ENCODE peak calls at places on chromosomes 1 and 21, in four cellular contexts. One of them, this sample, is unnamed.

GRCh38 chr1:201396859-201397464 is 2.2 kb downstream of the LAD1 start:
- DNase-seq in H1: no peak
- DNase-seq in K562: no peak
- DNase-seq in HepG2: peak
- DNase-seq in this sample: peak

GRCh38 chr1:44294588-44295007 is 60.5 kb downstream of the ERI3 start:
- DNase-seq in H1: no peak
- DNase-seq in K562: peak
- DNase-seq in HepG2: peak
- DNase-seq in this sample: peak

GRCh38 chr1:167592475-167592874 is 37.6 kb upstream of the RCSD1 start:
- DNase-seq in H1: no peak
- DNase-seq in K562: no peak
- DNase-seq in HepG2: no peak
- DNase-seq in this sample: no peak

GRCh38 chr21:35614412-35614901 is 445.9 kb downstream of the SETD4 start:
- DNase-seq in H1: no peak
- DNase-seq in K562: peak
- DNase-seq in HepG2: no peak
- DNase-seq in this sample: peak

GRCh38 chr1:154859786-154860153 is 10.3 kb downstream of the KCNN3 start:
- DNase-seq in H1: no peak
- DNase-seq in K562: no peak
- DNase-seq in HepG2: no peak
- DNase-seq in this sample: no peak

GRCh38 chr1:245810789-245811337 is 656.1 kb downstream of the KIF26B start:
- DNase-seq in H1: no peak
- DNase-seq in K562: no peak
- DNase-seq in HepG2: peak
- DNase-seq in this sample: no peak

GRCh38 chr1:162019006-162019405 is 4.7 kb downstream of the OLFML2B start:
- DNase-seq in H1: no peak
- DNase-seq in K562: no peak
- DNase-seq in HepG2: no peak
- DNase-seq in this sample: no peak

GRCh38 chr1:8448906-8449661 is 131.2 kb downstream of the SLC45A1 start:
- DNase-seq in H1: no peak
- DNase-seq in K562: no peak
- DNase-seq in HepG2: no peak
- DNase-seq in this sample: no peak

GRCh38 chr1:98429851-98430496 is 231.5 kb upstream of the SNX7 start:
- DNase-seq in H1: no peak
- DNase-seq in K562: no peak
- DNase-seq in HepG2: peak
- DNase-seq in this sample: no peak

GRCh38 chr1:68010094-68010493 is 40.3 kb downstream of the DIRAS3 start:
- DNase-seq in H1: no peak
- DNase-seq in K562: peak
- DNase-seq in HepG2: no peak
- DNase-seq in this sample: peak

GRCh38 chr1:15723631-15724246 is 12.3 kb upstream of the SLC25A34 start:
- DNase-seq in H1: no peak
- DNase-seq in K562: no peak
- DNase-seq in HepG2: no peak
- DNase-seq in this sample: no peak

GRCh38 chr1:77891200-77891599 is 2.8 kb downstream of the NEXN start:
- DNase-seq in H1: no peak
- DNase-seq in K562: no peak
- DNase-seq in HepG2: no peak
- DNase-seq in this sample: no peak

GRCh38 chr1:97192872-97193572 is 471.4 kb downstream of the PTBP2 start:
- DNase-seq in H1: no peak
- DNase-seq in K562: no peak
- DNase-seq in HepG2: no peak
- DNase-seq in this sample: peak

GRCh38 chr1:50829010-50829958 is 130.8 kb downstream of the FAF1 start:
- DNase-seq in H1: no peak
- DNase-seq in K562: no peak
- DNase-seq in HepG2: no peak
- DNase-seq in this sample: no peak

GRCh38 chr21:39637197-39637970 is 24.6 kb downstream of the B3GALT5 start:
- DNase-seq in H1: no peak
- DNase-seq in K562: no peak
- DNase-seq in HepG2: no peak
- DNase-seq in this sample: no peak
- TF ChIP-seq SP1 in H1: no peak
- TF ChIP-seq SP1 in K562: no peak
- TF ChIP-seq SP1 in HepG2: no peak
- TF ChIP-seq SP1 in this sample: no peak

DNA sequence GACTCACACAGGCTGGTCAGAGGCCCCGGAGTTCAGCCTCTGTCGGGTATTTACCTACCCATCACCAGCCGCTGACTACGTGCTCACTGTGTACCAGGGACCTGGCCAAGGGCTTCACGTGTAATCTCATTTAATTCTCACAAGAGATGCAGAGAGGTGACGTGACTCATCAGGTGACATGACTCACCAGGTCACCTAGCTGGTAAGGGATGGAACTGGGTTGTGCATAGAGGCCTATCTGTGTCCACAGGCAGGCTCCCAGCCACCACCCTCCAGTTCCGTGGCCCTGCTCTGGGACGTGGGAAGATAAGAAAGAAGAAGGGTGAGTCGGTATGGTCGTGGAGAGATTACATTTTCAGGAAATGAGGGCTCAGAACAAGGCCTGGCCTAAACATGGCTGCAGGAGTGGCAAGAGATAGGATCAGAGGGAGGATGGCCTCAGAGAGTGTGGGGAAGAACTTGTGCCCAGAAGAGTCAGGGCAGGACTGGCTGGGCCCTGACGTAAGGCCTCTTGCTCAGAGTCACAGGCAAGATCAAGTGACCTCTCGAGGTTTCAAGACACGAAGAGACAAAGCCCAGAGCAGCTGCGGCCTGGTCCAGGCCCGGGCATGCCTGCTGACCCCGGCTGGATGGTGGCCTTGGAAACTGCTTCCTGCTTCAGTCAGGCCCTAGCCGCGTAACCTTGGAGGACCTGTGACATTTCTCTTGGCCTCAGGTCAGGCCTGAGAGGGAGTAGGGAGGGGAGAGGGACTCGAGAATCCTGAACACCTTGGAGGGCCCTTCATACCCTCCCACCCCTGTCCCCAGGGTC is 52.7 kb upstream of the WASF2 start:
- DNase-seq in H1: no peak
- DNase-seq in K562: peak
- DNase-seq in HepG2: peak
- DNase-seq in this sample: peak
- TF ChIP-seq FOSL1 in H1: no peak
- TF ChIP-seq FOSL1 in K562: peak
- TF ChIP-seq FOSL1 in HepG2: peak
- TF ChIP-seq FOSL1 in this sample: no peak

GRCh38 chr1:182615468-182616129 is 11.4 kb upstream of the RGS16 start:
- DNase-seq in H1: no peak
- DNase-seq in K562: no peak
- DNase-seq in HepG2: no peak
- DNase-seq in this sample: no peak
- TF ChIP-seq SP1 in H1: no peak
- TF ChIP-seq SP1 in K562: no peak
- TF ChIP-seq SP1 in HepG2: no peak
- TF ChIP-seq SP1 in this sample: no peak

GRCh38 chr1:212805767-212806166 is 14.1 kb downstream of the TATDN3 start:
- DNase-seq in H1: no peak
- DNase-seq in K562: no peak
- DNase-seq in HepG2: no peak
- DNase-seq in this sample: no peak
- TF ChIP-seq FOSL1 in H1: no peak
- TF ChIP-seq FOSL1 in K562: no peak
- TF ChIP-seq FOSL1 in HepG2: no peak
- TF ChIP-seq FOSL1 in this sample: no peak

GRCh38 chr21:45327458-45328197 is 39.9 kb upstream of the POFUT2 start:
- DNase-seq in H1: no peak
- DNase-seq in K562: no peak
- DNase-seq in HepG2: no peak
- DNase-seq in this sample: no peak

GRCh38 chr21:45328198-45329087 is 40.7 kb upstream of the POFUT2 start:
- DNase-seq in H1: no peak
- DNase-seq in K562: no peak
- DNase-seq in HepG2: no peak
- DNase-seq in this sample: no peak

GRCh38 chr21:45330075-45330781 is 42.5 kb upstream of the POFUT2 start:
- DNase-seq in H1: peak
- DNase-seq in K562: no peak
- DNase-seq in HepG2: peak
- DNase-seq in this sample: no peak

GRCh38 chr21:45330851-45331261 is 43.2 kb upstream of the POFUT2 start:
- DNase-seq in H1: no peak
- DNase-seq in K562: no peak
- DNase-seq in HepG2: no peak
- DNase-seq in this sample: no peak

DNA sequence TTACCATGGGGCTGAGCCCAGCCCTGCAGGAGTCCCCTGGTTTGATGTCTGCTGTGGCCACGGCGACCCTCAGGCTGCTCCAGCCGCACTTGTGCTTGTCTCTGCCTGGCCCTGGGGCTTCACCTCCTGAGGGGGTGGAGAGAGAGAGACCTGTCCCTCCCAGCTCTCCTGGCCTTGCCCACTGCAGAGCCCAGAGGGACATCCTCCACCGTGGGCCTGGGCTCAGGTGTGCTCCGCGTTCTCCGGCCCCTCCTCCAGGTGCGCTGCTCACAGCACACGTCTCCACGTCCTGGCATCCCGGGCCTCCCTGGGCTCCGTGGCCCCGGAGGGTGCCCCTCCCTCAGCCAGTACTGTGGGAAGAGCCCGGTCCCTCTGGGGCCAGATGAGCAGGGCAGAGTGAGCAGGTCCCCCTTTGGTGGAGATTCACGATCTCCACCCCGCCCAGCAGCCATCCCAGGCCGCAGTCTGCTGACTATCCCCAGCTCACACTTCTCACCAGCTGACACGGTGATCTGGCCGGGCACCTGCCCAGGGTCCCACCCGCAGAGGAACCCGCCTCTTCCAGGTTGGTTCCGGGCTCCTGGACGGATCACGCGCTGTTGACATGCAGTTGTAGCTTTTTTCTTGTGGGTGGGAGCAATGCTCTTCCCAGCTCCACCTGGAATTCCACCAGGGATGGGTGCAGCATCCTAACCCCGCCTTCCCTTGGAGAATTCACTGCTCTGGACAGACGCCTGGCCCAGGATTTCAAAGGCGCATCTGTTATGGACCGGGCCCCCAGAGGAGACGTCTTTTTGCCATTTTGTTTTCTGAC is 41.8 kb upstream of the POFUT2 start:
- DNase-seq in H1: no peak
- DNase-seq in K562: no peak
- DNase-seq in HepG2: no peak
- DNase-seq in this sample: no peak
- TF ChIP-seq SP1 in H1: no peak
- TF ChIP-seq SP1 in K562: no peak
- TF ChIP-seq SP1 in HepG2: no peak
- TF ChIP-seq SP1 in this sample: no peak

GRCh38 chr1:54332781-54333585 is 73.2 kb downstream of the SSBP3 start:
- DNase-seq in H1: no peak
- DNase-seq in K562: no peak
- DNase-seq in HepG2: no peak
- DNase-seq in this sample: no peak
- TF ChIP-seq FOSL1 in H1: no peak
- TF ChIP-seq FOSL1 in K562: no peak
- TF ChIP-seq FOSL1 in HepG2: no peak
- TF ChIP-seq FOSL1 in this sample: no peak

This sample was measured in HCT116.